ENCODE peak calls at places on chromosomes 5 and 9, in seven cellular contexts. Z is WTC11, A is choroid plexus epithelial cell, E is tibial artery, C is glutamatergic neuron, U is MCF 10A, S is mammary epithelial cell. Y is an unnamed sample.

GRCh38 chr5:36494756-36495637 is 111.4 kb upstream of the SLC1A3 start:
- DNase-seq in Z (no peak), A (peak; percentile 85), E (no peak), C (no peak), U (peak; percentile 42), S (peak; percentile 32), Y (no peak)

GRCh38 chr9:70488793-70489105 is 74.3 kb upstream of the KLF9 start:
- DNase-seq in Z (no peak), A (peak; percentile 63), E (no peak), C (no peak), U (peak; percentile 63), S (no peak), Y (no peak)

GRCh38 chr9:14829204-14829603 is 81.0 kb downstream of the FREM1 start:
- DNase-seq in Z (no peak), A (no peak), E (no peak), C (no peak), U (no peak), S (no peak), Y (no peak)

GRCh38 chr9:12737871-12738270 is 36.9 kb upstream of the LURAP1L start:
- DNase-seq in Z (no peak), A (no peak), E (no peak), C (no peak), U (no peak), S (no peak), Y (no peak)

GRCh38 chr5:112174959-112175594 is 244.0 kb downstream of the EPB41L4A start:
- DNase-seq in Z (no peak), A (peak; percentile 63), E (peak; percentile 24), C (peak; percentile 28), U (peak; percentile 71), S (peak; percentile 36), Y (peak; percentile 34)

GRCh38 chr5:133595465-133595864 is 16.9 kb downstream of the FSTL4 start:
- DNase-seq in Z (no peak), A (no peak), E (no peak), C (no peak), U (no peak), S (no peak), Y (no peak)

GRCh38 chr9:123657099-123657498 is 272.8 kb downstream of the DENND1A start:
- DNase-seq in Z (no peak), A (no peak), E (no peak), C (no peak), U (no peak), S (no peak), Y (no peak)

GRCh38 chr5:39218482-39219381 is 631 bp downstream of the FYB1 start:
- DNase-seq in Z (no peak), A (no peak), E (peak; percentile 51), C (no peak), U (no peak), S (peak; percentile 45), Y (no peak)

GRCh38 chr9:14358523-14358922 is 44.6 kb upstream of the NFIB start:
- DNase-seq in Z (no peak), A (peak; percentile 58), E (no peak), C (no peak), U (peak; percentile 23), S (peak; percentile 34), Y (no peak)

GRCh38 chr9:71285191-71285656 is 163.8 kb upstream of the TRPM3 start:
- DNase-seq in Z (peak; percentile 24), A (peak; percentile 80), E (peak; percentile 38), C (peak; percentile 27), U (peak; percentile 74), S (peak; percentile 46), Y (peak; percentile 46)

GRCh38 chr5:146606838-146607237 is 90.8 kb upstream of the GPR151 start:
- DNase-seq in Z (no peak), A (no peak), E (no peak), C (no peak), U (no peak), S (no peak), Y (no peak)

GRCh38 chr9:134666801-134667200 is 25.2 kb downstream of the COL5A1 start:
- DNase-seq in Z (no peak), A (no peak), E (no peak), C (no peak), U (no peak), S (peak; percentile 61), Y (no peak)

GRCh38 chr9:83956288-83957028 is 23.6 kb downstream of the HNRNPK start:
- DNase-seq in Z (peak; percentile 66), A (peak; percentile 55), E (peak; percentile 56), C (peak; percentile 80), U (no peak), S (no peak), Y (peak; percentile 39)

GRCh38 chr5:68426609-68427008 is 211.1 kb downstream of the PIK3R1 start:
- DNase-seq in Z (no peak), A (no peak), E (no peak), C (no peak), U (no peak), S (no peak), Y (no peak)

GRCh38 chr9:136668983-136669790 is 6.5 kb downstream of the EGFL7 start:
- DNase-seq in Z (no peak), A (no peak), E (no peak), C (no peak), U (peak; percentile 17), S (no peak), Y (no peak)

GRCh38 chr9:21434202-21435014 is 5.8 kb upstream of the IFNA1 start:
- DNase-seq in Z (peak; percentile 32), A (peak; percentile 88), E (no peak), C (no peak), U (peak; percentile 53), S (peak; percentile 40), Y (peak; percentile 16)

GRCh38 chr9:96008502-96009222 is 133.2 kb downstream of the ERCC6L2 start:
- DNase-seq in Z (no peak), A (peak; percentile 49), E (no peak), C (no peak), U (peak; percentile 41), S (peak; percentile 26), Y (no peak)

GRCh38 chr9:101027246-101027645 is 1.3 kb upstream of the PLPPR1 start:
- DNase-seq in Z (no peak), A (no peak), E (no peak), C (no peak), U (no peak), S (no peak), Y (no peak)

GRCh38 chr5:38468978-38469706 is 87.3 kb downstream of the LIFR start:
- DNase-seq in Z (no peak), A (peak; percentile 84), E (peak; percentile 76), C (no peak), U (no peak), S (no peak), Y (no peak)

GRCh38 chr5:82045526-82046267 is 73.9 kb downstream of the ATG10 start:
- DNase-seq in Z (no peak), A (peak; percentile 53), E (no peak), C (no peak), U (peak; percentile 16), S (peak; percentile 19), Y (no peak)

GRCh38 chr5:80255752-80256479 is at the start of gene SERINC5:
- DNase-seq in Z (peak; percentile 78), A (peak; percentile 78), E (peak; percentile 83), C (peak; percentile 79), U (peak; percentile 79), S (peak; percentile 79), Y (peak; percentile 82)

GRCh38 chr5:179606910-179607448 is 16.5 kb downstream of the HNRNPH1 start:
- DNase-seq in Z (peak; percentile 21), A (no peak), E (no peak), C (peak; percentile 80), U (no peak), S (no peak), Y (no peak)

GRCh38 chr5:10632110-10632903 is 68.4 kb downstream of the ANKRD33B start:
- DNase-seq in Z (no peak), A (peak; percentile 53), E (no peak), C (no peak), U (peak; percentile 53), S (no peak), Y (no peak)

GRCh38 chr9:13548556-13548955 is 269.1 kb upstream of the MPDZ start:
- DNase-seq in Z (no peak), A (no peak), E (no peak), C (no peak), U (no peak), S (no peak), Y (no peak)

GRCh38 chr9:114565204-114565603 is 22.4 kb upstream of the ATP6V1G1 start:
- DNase-seq in Z (no peak), A (no peak), E (no peak), C (no peak), U (no peak), S (no peak), Y (no peak)

DNA sequence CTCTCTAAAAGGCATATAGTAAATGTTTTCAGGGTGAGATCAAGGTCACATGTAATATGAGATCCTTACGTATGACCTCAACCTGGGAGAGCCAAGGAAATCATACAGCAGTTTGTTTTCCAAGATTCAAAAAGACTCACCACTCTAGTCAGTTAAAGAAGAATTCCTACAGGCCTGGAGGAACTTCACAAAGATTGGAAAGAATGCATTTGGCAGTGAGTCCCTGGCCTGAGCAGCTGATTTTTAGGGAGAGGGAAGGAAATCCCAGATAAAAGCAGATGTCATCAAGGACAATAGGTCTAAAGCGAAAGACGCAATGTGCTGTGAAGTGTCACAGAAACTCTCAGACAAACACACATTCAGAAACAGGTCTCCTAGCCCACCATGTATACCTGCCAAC is 424.0 kb upstream of the ZNF462 start:
- DNase-seq in Z (no peak), A (no peak), E (no peak), C (no peak), U (no peak), S (no peak), Y (no peak)
- TF ChIP-seq CTCF in Z (no peak), A (no peak), E (no peak), C (no peak), U (no peak), S (no peak), Y (no peak)

DNA sequence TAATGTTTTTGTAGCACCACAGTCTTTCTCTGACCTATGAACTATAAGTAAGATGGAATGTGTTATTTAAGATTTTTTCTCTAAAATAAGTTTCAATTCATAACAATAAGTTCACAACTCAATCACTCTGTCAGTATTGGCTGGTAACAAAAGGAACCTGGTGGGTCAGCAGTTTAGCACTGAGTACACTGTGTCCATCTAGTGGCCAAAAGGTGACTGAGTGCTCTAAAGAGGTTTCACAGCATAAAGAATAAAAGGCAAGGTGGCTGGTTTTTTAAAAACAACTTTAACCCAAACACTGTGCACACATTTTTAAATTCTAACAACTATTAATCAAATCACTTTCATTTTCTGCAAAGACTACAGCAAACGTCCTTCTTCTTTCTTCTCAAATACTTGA is 443.3 kb downstream of the PDE4D start:
- DNase-seq in Z (no peak), A (no peak), E (no peak), C (no peak), U (peak; percentile 1), S (no peak), Y (no peak)
- TF ChIP-seq CTCF in Z (no peak), A (peak; percentile 26), E (no peak), C (peak; percentile 3), U (no peak), S (peak; percentile 24), Y (no peak)

GRCh38 chr5:173302546-173303155 is 25.6 kb downstream of the STC2 start:
- DNase-seq in Z (no peak), A (peak; percentile 62), E (no peak), C (no peak), U (peak; percentile 95), S (peak; percentile 79), Y (peak; percentile 56)
- TF ChIP-seq CTCF in Z (no peak), A (peak; percentile 5), E (no peak), C (no peak), U (no peak), S (no peak), Y (no peak)

GRCh38 chr5:105088961-105089360 is 1526.4 kb upstream of the NUDT12 start:
- DNase-seq in Z (no peak), A (peak; percentile 2), E (no peak), C (no peak), U (no peak), S (no peak), Y (no peak)
- TF ChIP-seq CTCF in Z (no peak), A (no peak), E (no peak), C (no peak), U (no peak), S (no peak), Y (no peak)

GRCh38 chr5:53874409-53874808 is 314.0 kb downstream of the NDUFS4 start:
- DNase-seq in Z (peak; percentile 35), A (peak; percentile 65), E (no peak), C (no peak), U (peak; percentile 43), S (no peak), Y (no peak)
- TF ChIP-seq CTCF in Z (no peak), A (peak; percentile 47), E (no peak), C (no peak), U (no peak), S (no peak), Y (no peak)

Y was measured in nephron progenitor cell.